ENCODE peak calls at places on chromosome 2, in five cellular contexts. One of them, this sample, is unnamed.

GRCh38 chr2:145985517-145985916 is 1465.6 kb upstream of the ZEB2 start:
- DNase-seq in HEK293T: no peak
- DNase-seq in SK-N-SH: no peak
- DNase-seq in GM12878: no peak
- DNase-seq in K562: no peak
- DNase-seq in this sample: no peak

GRCh38 chr2:20137131-20137571 is 85.7 kb upstream of the LAPTM4A start:
- DNase-seq in HEK293T: no peak
- DNase-seq in SK-N-SH: no peak
- DNase-seq in GM12878: no peak
- DNase-seq in K562: no peak
- DNase-seq in this sample: no peak

GRCh38 chr2:183078163-183078466 is 432 bp upstream of the DUSP19 start:
- DNase-seq in HEK293T: no peak
- DNase-seq in SK-N-SH: peak
- DNase-seq in GM12878: no peak
- DNase-seq in K562: no peak
- DNase-seq in this sample: no peak

GRCh38 chr2:47205576-47206141 is 50.6 kb upstream of the STPG4 start:
- DNase-seq in HEK293T: no peak
- DNase-seq in SK-N-SH: peak
- DNase-seq in GM12878: no peak
- DNase-seq in K562: peak
- DNase-seq in this sample: no peak

GRCh38 chr2:137420744-137421143 is 543.5 kb upstream of the HNMT start:
- DNase-seq in HEK293T: no peak
- DNase-seq in SK-N-SH: no peak
- DNase-seq in GM12878: no peak
- DNase-seq in K562: no peak
- DNase-seq in this sample: peak

GRCh38 chr2:104849618-104850097 is 4.3 kb upstream of the POU3F3 start:
- DNase-seq in HEK293T: no peak
- DNase-seq in SK-N-SH: peak
- DNase-seq in GM12878: no peak
- DNase-seq in K562: peak
- DNase-seq in this sample: peak

GRCh38 chr2:120208381-120209353 is 14.5 kb downstream of the TMEM185B start:
- DNase-seq in HEK293T: no peak
- DNase-seq in SK-N-SH: no peak
- DNase-seq in GM12878: no peak
- DNase-seq in K562: no peak
- DNase-seq in this sample: no peak

GRCh38 chr2:24971300-24971549 is 530 bp downstream of the DNAJC27 start:
- DNase-seq in HEK293T: peak
- DNase-seq in SK-N-SH: no peak
- DNase-seq in GM12878: no peak
- DNase-seq in K562: no peak
- DNase-seq in this sample: no peak

GRCh38 chr2:227511239-227511930 is 39.4 kb downstream of the AGFG1 start:
- DNase-seq in HEK293T: no peak
- DNase-seq in SK-N-SH: no peak
- DNase-seq in GM12878: no peak
- DNase-seq in K562: no peak
- DNase-seq in this sample: no peak

GRCh38 chr2:163401481-163401880 is 334.3 kb downstream of the FIGN start:
- DNase-seq in HEK293T: no peak
- DNase-seq in SK-N-SH: no peak
- DNase-seq in GM12878: no peak
- DNase-seq in K562: no peak
- DNase-seq in this sample: no peak

DNA sequence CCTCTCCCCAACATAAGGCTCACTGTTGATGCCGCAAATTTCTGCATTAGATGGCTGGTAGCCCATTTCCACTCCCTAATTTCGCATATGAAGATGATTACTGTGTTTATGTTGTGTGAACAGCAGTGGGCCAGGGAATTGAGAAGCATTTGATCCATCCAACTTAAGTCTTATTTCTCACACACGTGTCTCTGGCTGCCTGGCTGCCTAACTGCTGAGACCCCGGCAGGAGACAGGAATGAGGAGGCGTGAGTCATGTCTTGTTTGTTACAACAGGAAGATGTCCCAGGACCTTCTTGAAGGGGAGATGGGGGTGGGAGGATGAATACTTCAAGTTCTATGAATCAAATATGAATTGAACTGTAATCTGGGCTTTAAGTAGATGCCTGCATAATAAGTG is 294.0 kb downstream of the ALK start:
- DNase-seq in HEK293T: no peak
- DNase-seq in SK-N-SH: no peak
- DNase-seq in GM12878: no peak
- DNase-seq in K562: no peak
- DNase-seq in this sample: no peak
- TF ChIP-seq FOXM1 in HEK293T: no peak
- TF ChIP-seq FOXM1 in SK-N-SH: no peak
- TF ChIP-seq FOXM1 in GM12878: no peak
- TF ChIP-seq FOXM1 in K562: no peak
- TF ChIP-seq FOXM1 in this sample: no peak

GRCh38 chr2:80303006-80303741 is 1.4 kb downstream of the LRRTM1 start:
- DNase-seq in HEK293T: no peak
- DNase-seq in SK-N-SH: peak
- DNase-seq in GM12878: no peak
- DNase-seq in K562: no peak
- DNase-seq in this sample: no peak
- TF ChIP-seq FOXM1 in HEK293T: no peak
- TF ChIP-seq FOXM1 in SK-N-SH: no peak
- TF ChIP-seq FOXM1 in GM12878: no peak
- TF ChIP-seq FOXM1 in K562: no peak
- TF ChIP-seq FOXM1 in this sample: no peak

GRCh38 chr2:57882895-57883515 is 163.6 kb upstream of the VRK2 start:
- DNase-seq in HEK293T: no peak
- DNase-seq in SK-N-SH: no peak
- DNase-seq in GM12878: no peak
- DNase-seq in K562: no peak
- DNase-seq in this sample: no peak
- TF ChIP-seq FOXM1 in HEK293T: no peak
- TF ChIP-seq FOXM1 in SK-N-SH: no peak
- TF ChIP-seq FOXM1 in GM12878: no peak
- TF ChIP-seq FOXM1 in K562: no peak
- TF ChIP-seq FOXM1 in this sample: no peak

GRCh38 chr2:122515731-122516130 is 760.3 kb downstream of the TSN start:
- DNase-seq in HEK293T: no peak
- DNase-seq in SK-N-SH: no peak
- DNase-seq in GM12878: no peak
- DNase-seq in K562: no peak
- DNase-seq in this sample: no peak

GRCh38 chr2:122514451-122514996 is 759.1 kb downstream of the TSN start:
- DNase-seq in HEK293T: no peak
- DNase-seq in SK-N-SH: no peak
- DNase-seq in GM12878: no peak
- DNase-seq in K562: no peak
- DNase-seq in this sample: no peak

GRCh38 chr2:122519366-122519765 is 763.9 kb downstream of the TSN start:
- DNase-seq in HEK293T: no peak
- DNase-seq in SK-N-SH: no peak
- DNase-seq in GM12878: no peak
- DNase-seq in K562: no peak
- DNase-seq in this sample: peak

GRCh38 chr2:122519806-122520205 is 764.4 kb downstream of the TSN start:
- DNase-seq in HEK293T: no peak
- DNase-seq in SK-N-SH: no peak
- DNase-seq in GM12878: no peak
- DNase-seq in K562: no peak
- DNase-seq in this sample: no peak

DNA sequence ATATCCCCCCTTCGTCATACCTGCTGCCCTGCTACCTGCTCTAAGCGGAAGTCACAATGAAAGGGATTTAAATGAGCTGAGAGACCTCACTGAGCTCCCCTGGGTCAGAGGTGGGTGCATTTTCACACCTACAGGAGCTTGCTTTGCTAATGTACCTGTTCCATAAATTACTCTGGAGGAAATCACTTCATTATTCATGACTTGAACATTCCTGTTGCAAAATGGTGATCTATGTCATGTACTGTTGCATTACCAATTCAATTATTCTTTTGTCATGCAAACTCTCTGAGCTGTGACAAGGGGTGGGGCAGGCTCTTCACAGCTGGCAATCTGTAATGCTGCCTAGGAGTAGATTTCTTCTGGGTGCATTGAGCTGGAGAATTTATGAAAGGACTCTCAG is 761.3 kb downstream of the TSN start:
- DNase-seq in HEK293T: no peak
- DNase-seq in SK-N-SH: no peak
- DNase-seq in GM12878: no peak
- DNase-seq in K562: no peak
- DNase-seq in this sample: no peak
- TF ChIP-seq FOXM1 in HEK293T: no peak
- TF ChIP-seq FOXM1 in SK-N-SH: no peak
- TF ChIP-seq FOXM1 in GM12878: no peak
- TF ChIP-seq FOXM1 in K562: no peak
- TF ChIP-seq FOXM1 in this sample: no peak

GRCh38 chr2:201257381-201257940 is 2.9 kb upstream of the CASP8 start:
- DNase-seq in HEK293T: no peak
- DNase-seq in SK-N-SH: no peak
- DNase-seq in GM12878: no peak
- DNase-seq in K562: peak
- DNase-seq in this sample: no peak

GRCh38 chr2:201258666-201258999 is 1.7 kb upstream of the CASP8 start:
- DNase-seq in HEK293T: no peak
- DNase-seq in SK-N-SH: no peak
- DNase-seq in GM12878: no peak
- DNase-seq in K562: no peak
- DNase-seq in this sample: no peak

GRCh38 chr2:201257941-201258665 is 2.2 kb upstream of the CASP8 start:
- DNase-seq in HEK293T: no peak
- DNase-seq in SK-N-SH: no peak
- DNase-seq in GM12878: peak
- DNase-seq in K562: peak
- DNase-seq in this sample: peak

GRCh38 chr2:201260302-201260800 is at the start of gene CASP8:
- DNase-seq in HEK293T: no peak
- DNase-seq in SK-N-SH: no peak
- DNase-seq in GM12878: no peak
- DNase-seq in K562: no peak
- DNase-seq in this sample: peak

DNA sequence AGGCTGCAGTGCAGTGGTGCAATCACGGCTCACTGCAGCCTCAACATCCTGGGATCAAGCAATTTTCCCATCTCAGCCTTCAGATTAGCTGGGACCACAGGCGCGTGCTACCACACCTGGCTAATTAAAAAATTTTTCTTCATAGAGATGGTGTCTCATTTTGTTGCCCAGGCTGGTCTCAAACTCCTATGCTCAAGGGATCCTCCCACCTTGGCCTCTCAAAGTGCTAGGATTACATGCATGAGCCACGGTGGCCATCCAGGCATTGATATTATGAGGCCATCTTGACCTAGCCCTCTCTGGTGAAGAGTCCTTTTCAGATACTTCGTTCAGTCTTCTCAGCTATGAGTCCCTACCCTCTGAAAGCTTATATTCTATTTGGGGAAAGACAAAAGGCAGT is 1.1 kb upstream of the CASP8 start:
- DNase-seq in HEK293T: no peak
- DNase-seq in SK-N-SH: no peak
- DNase-seq in GM12878: no peak
- DNase-seq in K562: no peak
- DNase-seq in this sample: no peak
- TF ChIP-seq FOXM1 in HEK293T: no peak
- TF ChIP-seq FOXM1 in SK-N-SH: no peak
- TF ChIP-seq FOXM1 in GM12878: no peak
- TF ChIP-seq FOXM1 in K562: no peak
- TF ChIP-seq FOXM1 in this sample: no peak

DNA sequence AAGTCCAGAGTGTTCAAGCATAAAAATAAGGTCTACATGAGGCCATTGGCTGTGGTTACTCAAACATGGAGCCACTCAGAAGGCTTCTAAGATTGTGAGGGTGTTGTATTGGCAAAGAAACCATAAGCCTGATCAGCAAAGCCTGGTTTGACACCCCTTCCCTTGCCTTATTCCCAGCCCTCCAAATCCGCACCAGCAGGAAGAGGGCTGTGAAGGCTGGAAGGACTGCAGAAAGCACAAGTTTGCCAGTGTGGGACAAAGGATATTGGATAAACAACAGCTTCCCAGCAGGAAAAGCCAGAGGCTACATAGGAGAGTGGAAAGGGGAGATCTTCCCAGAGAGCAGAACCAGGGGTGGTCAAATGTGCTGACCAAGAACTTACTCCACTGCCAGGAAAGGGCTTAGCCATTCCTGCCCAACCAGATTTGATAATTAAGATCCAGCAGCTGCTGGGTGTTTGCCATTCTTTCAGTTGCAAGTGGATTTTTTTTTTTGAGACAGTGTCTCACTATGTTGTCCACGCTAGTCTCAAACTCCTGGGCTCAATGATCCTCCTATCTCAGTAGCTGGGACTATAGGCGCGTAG is 1.5 kb upstream of the PRKAG3 start:
- DNase-seq in HEK293T: no peak
- DNase-seq in SK-N-SH: no peak
- DNase-seq in GM12878: no peak
- DNase-seq in K562: no peak
- DNase-seq in this sample: no peak
- TF ChIP-seq FOXM1 in HEK293T: no peak
- TF ChIP-seq FOXM1 in SK-N-SH: no peak
- TF ChIP-seq FOXM1 in GM12878: no peak
- TF ChIP-seq FOXM1 in K562: no peak
- TF ChIP-seq FOXM1 in this sample: no peak

This sample was measured in HepG2.